ENCODE peak calls at places on chromosomes 16 and 17, in ten cellular contexts. One of them, this sample, is unnamed.

GRCh38 chr16:1917665-1918111 is 527 bp downstream of the HS3ST6 start:
- DNase-seq in prostate gland: no peak
- DNase-seq in HCEC 1CT: no peak
- DNase-seq in stimulated activated naive CD8-positive, alpha-beta T cell treated with anti-CD3 and anti-CD28 coated beads, Interleukin-15, Interleukin-2, amounts not matched to agents 100 U/mL and 50 U/mL, for 24 hours: no peak
- DNase-seq in EL: no peak
- DNase-seq in fibroblast of villous mesenchyme: no peak
- DNase-seq in A172: no peak
- DNase-seq in upper lobe of right lung: peak
- DNase-seq in heart right ventricle: no peak
- DNase-seq in COR-L47: no peak
- DNase-seq in this sample: no peak

GRCh38 chr16:50578147-50578546 is 30.0 kb downstream of the NKD1 start:
- DNase-seq in prostate gland: no peak
- DNase-seq in HCEC 1CT: no peak
- DNase-seq in stimulated activated naive CD8-positive, alpha-beta T cell treated with anti-CD3 and anti-CD28 coated beads, Interleukin-15, Interleukin-2, amounts not matched to agents 100 U/mL and 50 U/mL, for 24 hours: no peak
- DNase-seq in EL: no peak
- DNase-seq in fibroblast of villous mesenchyme: no peak
- DNase-seq in A172: no peak
- DNase-seq in upper lobe of right lung: no peak
- DNase-seq in heart right ventricle: no peak
- DNase-seq in COR-L47: no peak
- DNase-seq in this sample: no peak

GRCh38 chr17:51121620-51122472 is 1.2 kb upstream of the SPAG9 start:
- DNase-seq in prostate gland: peak
- DNase-seq in HCEC 1CT: peak
- DNase-seq in stimulated activated naive CD8-positive, alpha-beta T cell treated with anti-CD3 and anti-CD28 coated beads, Interleukin-15, Interleukin-2, amounts not matched to agents 100 U/mL and 50 U/mL, for 24 hours: peak
- DNase-seq in EL: peak
- DNase-seq in fibroblast of villous mesenchyme: peak
- DNase-seq in A172: peak
- DNase-seq in upper lobe of right lung: peak
- DNase-seq in heart right ventricle: peak
- DNase-seq in COR-L47: peak
- DNase-seq in this sample: peak

GRCh38 chr16:81668243-81669097 is 110.6 kb upstream of the PLCG2 start:
- DNase-seq in prostate gland: no peak
- DNase-seq in HCEC 1CT: no peak
- DNase-seq in stimulated activated naive CD8-positive, alpha-beta T cell treated with anti-CD3 and anti-CD28 coated beads, Interleukin-15, Interleukin-2, amounts not matched to agents 100 U/mL and 50 U/mL, for 24 hours: no peak
- DNase-seq in EL: no peak
- DNase-seq in fibroblast of villous mesenchyme: no peak
- DNase-seq in A172: no peak
- DNase-seq in upper lobe of right lung: no peak
- DNase-seq in heart right ventricle: no peak
- DNase-seq in COR-L47: peak
- DNase-seq in this sample: no peak

GRCh38 chr17:16491131-16491702 is 776 bp downstream of the LRRC75A start:
- DNase-seq in prostate gland: no peak
- DNase-seq in HCEC 1CT: no peak
- DNase-seq in stimulated activated naive CD8-positive, alpha-beta T cell treated with anti-CD3 and anti-CD28 coated beads, Interleukin-15, Interleukin-2, amounts not matched to agents 100 U/mL and 50 U/mL, for 24 hours: peak
- DNase-seq in EL: peak
- DNase-seq in fibroblast of villous mesenchyme: no peak
- DNase-seq in A172: no peak
- DNase-seq in upper lobe of right lung: peak
- DNase-seq in heart right ventricle: no peak
- DNase-seq in COR-L47: no peak
- DNase-seq in this sample: no peak

GRCh38 chr17:42783062-42783777 is 2.8 kb downstream of the WNK4 start:
- DNase-seq in prostate gland: no peak
- DNase-seq in HCEC 1CT: peak
- DNase-seq in stimulated activated naive CD8-positive, alpha-beta T cell treated with anti-CD3 and anti-CD28 coated beads, Interleukin-15, Interleukin-2, amounts not matched to agents 100 U/mL and 50 U/mL, for 24 hours: no peak
- DNase-seq in EL: peak
- DNase-seq in fibroblast of villous mesenchyme: peak
- DNase-seq in A172: peak
- DNase-seq in upper lobe of right lung: no peak
- DNase-seq in heart right ventricle: no peak
- DNase-seq in COR-L47: no peak
- DNase-seq in this sample: peak

GRCh38 chr16:81410643-81411235 is 33.9 kb upstream of the CMIP start:
- DNase-seq in prostate gland: no peak
- DNase-seq in HCEC 1CT: no peak
- DNase-seq in stimulated activated naive CD8-positive, alpha-beta T cell treated with anti-CD3 and anti-CD28 coated beads, Interleukin-15, Interleukin-2, amounts not matched to agents 100 U/mL and 50 U/mL, for 24 hours: no peak
- DNase-seq in EL: no peak
- DNase-seq in fibroblast of villous mesenchyme: no peak
- DNase-seq in A172: peak
- DNase-seq in upper lobe of right lung: no peak
- DNase-seq in heart right ventricle: no peak
- DNase-seq in COR-L47: no peak
- DNase-seq in this sample: no peak

GRCh38 chr17:47719411-47720152 is 13.5 kb upstream of the TBX21 start:
- DNase-seq in prostate gland: no peak
- DNase-seq in HCEC 1CT: peak
- DNase-seq in stimulated activated naive CD8-positive, alpha-beta T cell treated with anti-CD3 and anti-CD28 coated beads, Interleukin-15, Interleukin-2, amounts not matched to agents 100 U/mL and 50 U/mL, for 24 hours: peak
- DNase-seq in EL: peak
- DNase-seq in fibroblast of villous mesenchyme: peak
- DNase-seq in A172: peak
- DNase-seq in upper lobe of right lung: no peak
- DNase-seq in heart right ventricle: no peak
- DNase-seq in COR-L47: no peak
- DNase-seq in this sample: peak

GRCh38 chr17:11853321-11854151 is 143.7 kb downstream of the ZNF18 start:
- DNase-seq in prostate gland: no peak
- DNase-seq in HCEC 1CT: no peak
- DNase-seq in stimulated activated naive CD8-positive, alpha-beta T cell treated with anti-CD3 and anti-CD28 coated beads, Interleukin-15, Interleukin-2, amounts not matched to agents 100 U/mL and 50 U/mL, for 24 hours: no peak
- DNase-seq in EL: no peak
- DNase-seq in fibroblast of villous mesenchyme: no peak
- DNase-seq in A172: peak
- DNase-seq in upper lobe of right lung: no peak
- DNase-seq in heart right ventricle: no peak
- DNase-seq in COR-L47: no peak
- DNase-seq in this sample: no peak

This sample was measured in iris pigment epithelial cell.